ENCODE peak calls at places on chromosomes 2 and 18, in seven cellular contexts. K is HepG2, L is AG10803, D is pancreas, J is astrocyte, Q is A673, W is MM.1S. R is an unnamed sample.

GRCh38 chr2:230886641-230887040 is 21.9 kb downstream of the ITM2C start:
- DNase-seq in K (no peak), L (no peak), D (no peak), J (no peak), Q (no peak), W (no peak), R (no peak)

GRCh38 chr18:62865498-62865897 is 150.2 kb downstream of the PHLPP1 start:
- DNase-seq in K (no peak), L (no peak), D (no peak), J (no peak), Q (no peak), W (no peak), R (no peak)

GRCh38 chr2:42844901-42845685 is 52.7 kb upstream of the HAAO start:
- DNase-seq in K (no peak), L (peak; percentile 71), D (no peak), J (peak; percentile 38), Q (no peak), W (no peak), R (peak; percentile 70)

GRCh38 chr2:72991980-72992733 is 74.8 kb downstream of the EMX1 start:
- DNase-seq in K (no peak), L (no peak), D (no peak), J (no peak), Q (no peak), W (no peak), R (no peak)

GRCh38 chr18:49161627-49162026 is 210.9 kb upstream of the SMAD7 start:
- DNase-seq in K (no peak), L (peak; percentile 45), D (no peak), J (peak; percentile 89), Q (no peak), W (no peak), R (no peak)

GRCh38 chr2:231933916-231934401 is 7.8 kb upstream of the NPPC start:
- DNase-seq in K (no peak), L (peak; percentile 52), D (no peak), J (no peak), Q (no peak), W (no peak), R (no peak)

GRCh38 chr2:15561574-15562344 is 625 bp upstream of the NBAS start:
- DNase-seq in K (peak; percentile 14), L (peak; percentile 34), D (no peak), J (peak; percentile 80), Q (peak; percentile 56), W (no peak), R (no peak)

GRCh38 chr18:14747513-14748474 is at the start of gene ANKRD30B:
- DNase-seq in K (no peak), L (no peak), D (no peak), J (no peak), Q (no peak), W (no peak), R (no peak)

GRCh38 chr18:76564117-76564516 is 69.1 kb upstream of the ZNF516 start:
- DNase-seq in K (no peak), L (peak; percentile 54), D (no peak), J (peak; percentile 84), Q (peak; percentile 10), W (no peak), R (no peak)

GRCh38 chr2:206164261-206164862 is 4.7 kb downstream of the EEF1B2 start:
- DNase-seq in K (peak; percentile 34), L (peak; percentile 38), D (no peak), J (no peak), Q (peak; percentile 64), W (peak; percentile 30), R (no peak)

GRCh38 chr2:45653584-45653983 is 2.1 kb downstream of the PRKCE start:
- DNase-seq in K (no peak), L (peak; percentile 76), D (no peak), J (peak; percentile 63), Q (no peak), W (no peak), R (no peak)

GRCh38 chr18:6728809-6729246 is 688 bp upstream of the ARHGAP28 start:
- DNase-seq in K (no peak), L (no peak), D (no peak), J (peak; percentile 12), Q (no peak), W (no peak), R (no peak)

GRCh38 chr2:98727758-98728718 is 2.9 kb downstream of the MGAT4A start:
- DNase-seq in K (peak; percentile 58), L (no peak), D (no peak), J (no peak), Q (no peak), W (no peak), R (no peak)
- H3K4me3 ChIP-seq in K (peak overlapping the region; percentile 55), L (no peak overlapping the region), D (no peak overlapping the region), J (no peak overlapping the region), Q (no peak overlapping the region), W (no peak overlapping the region), R (no peak overlapping the region)

GRCh38 chr2:61750624-61751023 is 103.2 kb downstream of the FAM161A start:
- DNase-seq in K (no peak), L (peak; percentile 61), D (no peak), J (peak; percentile 71), Q (no peak), W (no peak), R (no peak)
- TF ChIP-seq CTCF in K (no peak), L (no peak), D (no peak), J (no peak), Q (no peak), W (no peak), R (no peak)

DNA sequence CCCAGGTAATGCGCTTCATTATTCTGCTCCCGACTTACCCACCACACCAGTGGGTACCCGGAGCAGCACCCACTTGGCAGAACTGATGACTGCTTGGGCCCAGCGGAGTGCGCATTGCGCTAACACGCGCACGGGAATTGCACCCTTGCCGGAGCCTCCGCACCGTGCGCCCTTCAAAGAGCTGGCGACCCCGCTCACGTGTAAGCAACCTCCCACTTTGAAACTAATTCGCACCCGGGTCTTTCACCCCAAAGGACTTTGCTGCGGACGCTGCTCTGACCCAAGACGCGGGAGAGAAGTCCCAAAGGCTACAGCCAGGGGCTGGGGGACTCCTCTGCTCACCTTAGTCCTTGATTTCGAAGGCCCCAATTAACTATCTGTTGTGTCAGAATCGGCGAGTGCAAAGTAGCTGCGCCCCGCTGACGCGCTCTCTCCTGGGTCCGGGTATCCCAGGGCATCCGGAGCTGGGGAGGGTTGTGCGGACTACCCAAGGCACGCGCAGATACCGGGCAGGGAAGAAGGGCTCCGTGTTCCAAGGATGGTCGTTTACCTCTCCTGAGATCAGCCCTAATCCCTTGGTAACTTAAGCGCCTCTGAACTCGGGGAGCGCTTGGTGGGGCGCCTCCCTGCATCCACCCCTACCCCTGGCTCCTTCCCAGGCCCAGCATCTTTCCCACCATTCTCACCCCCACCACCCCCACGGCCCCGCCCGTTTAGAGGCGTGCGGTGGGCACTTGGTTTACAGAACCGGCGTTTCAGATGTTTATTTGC is 13.1 kb upstream of the SATB2 start:
- DNase-seq in K (no peak), L (no peak), D (no peak), J (no peak), Q (no peak), W (no peak), R (no peak)
- H3K4me3 ChIP-seq in K (no peak overlapping the region), L (peak overlapping the region; percentile 47), D (no peak overlapping the region), J (peak overlapping the region; percentile 34), Q (peak overlapping the region; percentile 42), W (no peak overlapping the region), R (no peak overlapping the region)

GRCh38 chr2:58449286-58450010 is 208.3 kb upstream of the FANCL start:
- DNase-seq in K (no peak), L (no peak), D (no peak), J (peak; percentile 51), Q (peak; percentile 27), W (no peak), R (no peak)
- TF ChIP-seq CTCF in K (no peak), L (no peak), D (no peak), J (no peak), Q (peak; percentile 42), W (no peak), R (no peak)

GRCh38 chr2:10124538-10125045 is 2.1 kb downstream of the RRM2 start:
- DNase-seq in K (peak; percentile 82), L (peak; percentile 78), D (peak; percentile 2), J (peak; percentile 73), Q (peak; percentile 83), W (peak; percentile 74), R (peak; percentile 28)

GRCh38 chr2:10120158-10120937 is 2.2 kb upstream of the RRM2 start:
- DNase-seq in K (peak; percentile 98), L (peak; percentile 85), D (peak; percentile 96), J (peak; percentile 83), Q (peak; percentile 98), W (peak; percentile 97), R (peak; percentile 81)

GRCh38 chr2:10123281-10123680 is 742 bp downstream of the RRM2 start:
- DNase-seq in K (no peak), L (no peak), D (no peak), J (no peak), Q (no peak), W (no peak), R (no peak)

GRCh38 chr2:10120938-10121574 is 1.5 kb upstream of the RRM2 start:
- DNase-seq in K (peak; percentile 72), L (no peak), D (no peak), J (peak; percentile 10), Q (peak; percentile 76), W (peak; percentile 62), R (no peak)

GRCh38 chr2:10122500-10123280 is at the start of gene RRM2:
- DNase-seq in K (peak; percentile 95), L (peak; percentile 89), D (peak; percentile 93), J (peak; percentile 78), Q (peak; percentile 98), W (peak; percentile 95), R (peak; percentile 65)
- H3K4me3 ChIP-seq in K (peak within 1 kb of the TSS; percentile 93), L (peak within 1 kb of the TSS; percentile 78), D (peak within 1 kb of the TSS; percentile 32), J (peak within 1 kb of the TSS; percentile 71), Q (peak within 1 kb of the TSS; percentile 88), W (peak within 1 kb of the TSS; percentile 77), R (peak within 1 kb of the TSS; percentile 68)

GRCh38 chr2:227774011-227774624 is 28.4 kb downstream of the SCYGR8 start:
- DNase-seq in K (peak; percentile 69), L (no peak), D (no peak), J (no peak), Q (no peak), W (no peak), R (no peak)
- TF ChIP-seq CTCF in K (peak; percentile 76), L (peak; percentile 23), D (no peak), J (no peak), Q (peak; percentile 43), W (peak; percentile 29), R (no peak)

DNA sequence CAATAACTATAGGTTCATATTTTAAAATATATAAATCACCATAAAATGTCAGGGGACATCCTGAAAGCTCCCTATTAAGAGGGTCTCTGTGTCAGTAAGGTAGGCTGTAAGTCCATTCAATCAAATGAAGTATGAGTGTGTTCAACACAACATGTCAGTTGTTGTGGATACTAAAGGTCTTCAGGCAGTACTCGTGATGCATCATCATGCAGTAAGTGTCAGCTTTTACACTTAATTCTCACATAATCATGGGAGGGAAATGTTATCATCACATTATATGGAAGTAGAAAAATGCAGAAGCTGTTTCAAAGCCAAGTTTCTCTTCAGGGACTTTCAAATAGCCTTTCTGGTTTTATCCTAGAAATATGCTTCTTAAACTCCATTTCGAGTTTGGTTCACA is 477.2 kb upstream of the ID2 start:
- DNase-seq in K (no peak), L (no peak), D (no peak), J (no peak), Q (no peak), W (no peak), R (no peak)
- H3K4me3 ChIP-seq in K (no peak overlapping the region), L (no peak overlapping the region), D (no peak overlapping the region), J (no peak overlapping the region), Q (no peak overlapping the region), W (no peak overlapping the region), R (no peak overlapping the region)

R was measured in LNCaP clone FGC.